ENCODE peak calls at places on chromosomes 7 and 10, in four cellular contexts. D, U, T and V are unnamed samples.

GRCh38 chr7:150988230-150989226 is 2.3 kb upstream of the NOS3 start:
- DNase-seq in D (no peak), U (peak; percentile 71), T (peak; percentile 36), V (peak; percentile 82)

GRCh38 chr7:107277331-107277730 is 108.5 kb downstream of the HBP1 start:
- DNase-seq in D (peak; percentile 4), U (no peak), T (no peak), V (no peak)

GRCh38 chr10:119348516-119349240 is 141.3 kb downstream of the GRK5 start:
- DNase-seq in D (peak; percentile 54), U (peak; percentile 58), T (no peak), V (no peak)

GRCh38 chr7:8590791-8591190 is 157.4 kb downstream of the NXPH1 start:
- DNase-seq in D (no peak), U (no peak), T (no peak), V (no peak)

GRCh38 chr10:63935705-63936104 is 414.5 kb downstream of the REEP3 start:
- DNase-seq in D (no peak), U (no peak), T (peak; percentile 13), V (no peak)

GRCh38 chr10:33385686-33386085 is 51.2 kb upstream of the NRP1 start:
- DNase-seq in D (no peak), U (no peak), T (no peak), V (no peak)

GRCh38 chr7:19708397-19709248 is at the start of gene POLR1F:
- DNase-seq in D (peak; percentile 93), U (peak; percentile 93), T (peak; percentile 96), V (peak; percentile 96)

GRCh38 chr10:98262571-98262970 is 5.4 kb downstream of the LOXL4 start:
- DNase-seq in D (peak; percentile 36), U (no peak), T (peak; percentile 43), V (no peak)

GRCh38 chr10:62590305-62590704 is 214.2 kb upstream of the ADO start:
- DNase-seq in D (peak; percentile 45), U (no peak), T (no peak), V (no peak)

GRCh38 chr7:139623518-139623917 is 100.0 kb downstream of the CLEC2L start:
- DNase-seq in D (peak; percentile 17), U (no peak), T (no peak), V (no peak)

GRCh38 chr10:43375401-43376020 is 4.1 kb downstream of the FXYD4 start:
- DNase-seq in D (no peak), U (no peak), T (no peak), V (peak; percentile 19)

GRCh38 chr10:19816420-19817250 is at the start of gene PLXDC2:
- DNase-seq in D (peak; percentile 36), U (peak; percentile 45), T (peak; percentile 25), V (peak; percentile 56)

GRCh38 chr7:17971392-17971791 is 31.1 kb upstream of the SNX13 start:
- DNase-seq in D (peak; percentile 33), U (no peak), T (no peak), V (no peak)
- TF ChIP-seq CTCF in D (peak; percentile 46), U (no peak), T (peak; percentile 31), V (peak; percentile 43)

GRCh38 chr10:117759266-117759665 is 216.7 kb downstream of the EMX2 start:
- DNase-seq in D (no peak), U (no peak), T (no peak), V (no peak)

GRCh38 chr10:117762126-117762818 is 219.7 kb downstream of the EMX2 start:
- DNase-seq in D (no peak), U (no peak), T (no peak), V (no peak)

GRCh38 chr10:117763528-117763927 is 221.0 kb downstream of the EMX2 start:
- DNase-seq in D (no peak), U (no peak), T (no peak), V (no peak)

GRCh38 chr10:117757121-117757795 is 214.7 kb downstream of the EMX2 start:
- DNase-seq in D (no peak), U (no peak), T (no peak), V (no peak)

DNA sequence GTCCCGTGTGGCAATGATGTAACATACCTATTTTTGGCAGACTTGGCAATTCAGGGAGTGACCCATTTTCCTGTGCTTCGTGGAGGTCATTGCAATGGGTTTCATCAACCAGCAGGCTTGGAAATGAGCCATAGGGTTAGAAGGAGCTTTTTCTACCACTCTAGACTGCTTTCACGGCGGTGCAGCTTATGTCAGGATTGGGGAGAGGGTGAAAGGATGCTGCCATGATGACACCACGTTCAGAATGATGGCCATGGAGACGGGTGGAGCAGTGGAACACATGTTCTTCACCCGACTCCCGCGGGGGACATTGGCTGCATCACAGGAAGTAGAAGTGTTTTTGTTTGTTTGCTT is 220.2 kb downstream of the EMX2 start:
- DNase-seq in D (no peak), U (peak; percentile 47), T (peak; percentile 18), V (no peak)
- H3K4me3 ChIP-seq in D (no peak overlapping the region), U (no peak overlapping the region), T (no peak overlapping the region), V (no peak overlapping the region)

DNA sequence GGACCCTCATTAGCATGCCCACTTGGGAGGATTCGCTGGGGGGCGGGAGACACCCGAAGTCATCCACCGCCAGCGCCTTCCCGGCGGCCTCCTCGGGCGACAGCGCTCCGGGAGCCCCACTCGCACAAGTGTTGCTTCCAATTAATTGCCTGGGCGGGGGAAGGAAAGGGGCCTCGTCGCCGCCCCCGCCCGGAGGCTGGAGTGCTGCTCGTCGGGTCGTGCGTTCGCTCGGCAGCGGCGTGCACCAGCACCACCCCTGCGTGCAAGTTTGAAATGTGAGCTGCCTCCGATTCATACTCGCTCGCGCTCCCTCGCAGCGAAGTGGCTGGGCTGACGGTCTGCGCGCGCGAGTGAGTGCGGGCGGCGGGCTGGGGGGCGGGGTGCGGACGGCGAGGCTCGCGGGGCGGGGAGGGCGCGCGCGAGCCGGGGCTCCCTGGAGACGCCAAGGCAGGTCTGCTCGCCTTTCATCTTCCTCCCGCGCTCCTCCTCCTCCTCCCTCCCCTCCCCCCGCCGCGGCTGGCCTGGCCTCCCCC is 104.6 kb upstream of the PPIF start:
- DNase-seq in D (peak; percentile 87), U (peak; percentile 72), T (no peak), V (peak; percentile 42)
- H3K27ac ChIP-seq in D (peak overlapping the region; percentile 26), U (peak overlapping the region; percentile 86), T (no peak overlapping the region), V (peak overlapping the region; percentile 75)

GRCh38 chr7:87885018-87885417 is 8.7 kb downstream of the DBF4 start:
- DNase-seq in D (no peak), U (no peak), T (peak; percentile 19), V (no peak)
- TF ChIP-seq CTCF in D (no peak), U (no peak), T (no peak), V (no peak)